ENCODE peak calls at places on chromosomes 1 and 21, in four cellular contexts. P is HAP-1, S is lower lobe of right lung, O is tibial nerve. R is an unnamed sample.

GRCh38 chr1:175000697-175001187 is 995 bp downstream of the CACYBP start:
- DNase-seq in P (no peak), S (no peak), O (no peak), R (no peak)

GRCh38 chr1:55000110-55000815 is 1.5 kb downstream of the BSND start:
- DNase-seq in P (no peak), S (no peak), O (no peak), R (no peak)

GRCh38 chr1:61138305-61138704 is 55.9 kb downstream of the NFIA start:
- DNase-seq in P (no peak), S (no peak), O (no peak), R (no peak)

GRCh38 chr1:27873671-27874384 is 1.5 kb downstream of the THEMIS2 start:
- DNase-seq in P (no peak), S (peak; percentile 81), O (no peak), R (peak; percentile 27)

GRCh38 chr1:153292185-153292584 is 20.6 kb downstream of the PGLYRP3 start:
- DNase-seq in P (no peak), S (no peak), O (no peak), R (no peak)

GRCh38 chr1:186283374-186283773 is 91.7 kb downstream of the TPR start:
- DNase-seq in P (no peak), S (no peak), O (no peak), R (no peak)

GRCh38 chr21:18318156-18318555 is 73.5 kb downstream of the CHODL start:
- DNase-seq in P (peak; percentile 47), S (no peak), O (no peak), R (no peak)

GRCh38 chr21:25366116-25366515 is 241.2 kb downstream of the MRPL39 start:
- DNase-seq in P (no peak), S (no peak), O (no peak), R (no peak)

GRCh38 chr1:19643602-19644419 is at the start of gene NBL1:
- DNase-seq in P (peak; percentile 79), S (no peak), O (peak; percentile 57), R (no peak)

GRCh38 chr1:14815175-14815882 is 216.8 kb downstream of the KAZN start:
- DNase-seq in P (no peak), S (no peak), O (no peak), R (no peak)

GRCh38 chr1:203448521-203449061 is 27.0 kb upstream of the PRELP start:
- DNase-seq in P (no peak), S (no peak), O (peak; percentile 65), R (no peak)

GRCh38 chr1:234731371-234732085 is 121.5 kb upstream of the IRF2BP2 start:
- DNase-seq in P (no peak), S (no peak), O (no peak), R (no peak)

GRCh38 chr1:45348966-45349677 is 8.9 kb upstream of the MUTYH start:
- DNase-seq in P (no peak), S (no peak), O (no peak), R (no peak)

GRCh38 chr1:216804107-216804506 is 80.9 kb upstream of the ESRRG start:
- DNase-seq in P (no peak), S (no peak), O (no peak), R (no peak)

GRCh38 chr21:37032877-37033471 is 26.5 kb downstream of the RIPPLY3 start:
- DNase-seq in P (no peak), S (no peak), O (no peak), R (no peak)

GRCh38 chr1:39107891-39108290 is 81.7 kb downstream of the NDUFS5 start:
- DNase-seq in P (no peak), S (no peak), O (no peak), R (no peak)

GRCh38 chr1:41475346-41475745 is 9.1 kb downstream of the EDN2 start:
- DNase-seq in P (no peak), S (no peak), O (no peak), R (no peak)

GRCh38 chr21:45270306-45270821 is 17.3 kb downstream of the POFUT2 start:
- DNase-seq in P (no peak), S (no peak), O (peak; percentile 3), R (peak; percentile 27)

GRCh38 chr1:100360790-100361232 is 8.5 kb downstream of the CDC14A start:
- DNase-seq in P (no peak), S (no peak), O (peak; percentile 61), R (no peak)

GRCh38 chr1:44672254-44672955 is 1.9 kb downstream of the TMEM53 start:
- DNase-seq in P (peak; percentile 74), S (peak; percentile 66), O (no peak), R (no peak)

GRCh38 chr1:209537336-209538114 is 46.0 kb upstream of the CAMK1G start:
- DNase-seq in P (no peak), S (no peak), O (no peak), R (no peak)
- H3K27me3 ChIP-seq in P (peaks cover 7% of the 10 kb centered on the region), S (no peaks in the 10 kb centered on the region), O (peaks cover 4% of the 10 kb centered on the region), R (no peaks in the 10 kb centered on the region)

GRCh38 chr1:24551290-24551859 is 4.5 kb upstream of the NCMAP start:
- DNase-seq in P (no peak), S (no peak), O (no peak), R (no peak)

GRCh38 chr1:24555591-24556413 is at the start of gene NCMAP:
- DNase-seq in P (peak; percentile 55), S (peak; percentile 82), O (no peak), R (no peak)

GRCh38 chr1:24553931-24554330 is 2.0 kb upstream of the NCMAP start:
- DNase-seq in P (no peak), S (no peak), O (no peak), R (no peak)

GRCh38 chr1:24554714-24555113 is 1.2 kb upstream of the NCMAP start:
- DNase-seq in P (no peak), S (no peak), O (no peak), R (no peak)

DNA sequence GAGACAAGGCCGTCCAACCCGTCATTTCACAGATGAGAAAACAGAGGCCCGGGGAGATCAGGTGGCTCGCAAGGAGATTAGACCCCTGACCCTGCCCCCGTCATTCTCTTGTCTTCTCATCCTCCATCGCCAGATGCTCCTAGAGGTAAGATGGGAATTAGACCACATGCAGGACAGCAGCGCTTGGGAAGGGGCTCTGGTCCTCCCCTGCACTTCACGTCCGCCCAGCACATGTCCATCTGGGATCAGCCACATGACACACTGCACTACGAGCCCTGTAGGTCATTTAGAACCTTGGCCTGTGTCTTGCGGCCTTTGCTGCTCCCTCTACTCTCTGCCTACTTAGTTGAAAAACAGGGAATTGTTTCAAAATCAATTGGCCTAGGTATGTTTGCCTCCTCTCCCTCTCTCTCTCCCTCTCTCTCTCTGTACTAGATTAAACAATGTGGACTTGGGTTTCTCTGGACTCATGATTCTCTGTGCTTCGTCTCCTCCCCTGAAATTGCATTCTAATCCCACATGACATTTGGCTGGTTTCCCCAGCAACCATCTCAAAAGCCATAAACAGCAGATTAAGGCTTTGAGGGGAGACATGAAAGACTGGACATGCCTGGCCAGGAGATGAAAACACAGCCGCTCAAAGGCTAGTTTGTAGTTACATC is 3.8 kb upstream of the NCMAP start:
- DNase-seq in P (peak; percentile 82), S (no peak), O (no peak), R (no peak)
- H3K27me3 ChIP-seq in P (no peaks in the 10 kb centered on the region), S (peaks cover 23% of the 10 kb centered on the region), O (peaks cover 43% of the 10 kb centered on the region), R (no peaks in the 10 kb centered on the region)

GRCh38 chr1:205041998-205042910 is 758 bp upstream of the CNTN2 start:
- DNase-seq in P (no peak), S (no peak), O (no peak), R (peak; percentile 87)
- H3K27me3 ChIP-seq in P (peaks cover 67% of the 10 kb centered on the region), S (peaks cover 65% of the 10 kb centered on the region), O (peaks cover 37% of the 10 kb centered on the region), R (no peaks in the 10 kb centered on the region)

DNA sequence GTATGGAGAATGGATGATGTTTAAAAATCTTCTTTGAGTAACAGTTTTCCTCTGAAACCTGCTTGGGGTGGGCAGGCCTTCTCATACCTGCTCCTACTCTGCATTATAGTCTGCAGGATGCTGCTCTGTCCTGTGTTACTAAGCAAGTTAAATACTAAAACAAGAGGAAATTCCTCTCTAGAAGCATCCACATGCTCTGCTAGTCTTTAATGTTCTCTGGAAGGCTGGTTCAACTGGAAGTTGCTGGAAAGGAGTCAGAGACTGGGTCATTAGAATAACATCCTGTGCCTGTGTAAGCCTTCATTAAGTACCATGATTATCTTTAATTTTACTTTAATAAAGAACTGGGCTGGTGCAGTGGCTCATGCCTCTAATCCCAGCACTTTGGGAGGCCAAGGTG is 5.8 kb downstream of the SELP start:
- DNase-seq in P (no peak), S (no peak), O (no peak), R (no peak)
- H3K27me3 ChIP-seq in P (no peaks in the 10 kb centered on the region), S (no peaks in the 10 kb centered on the region), O (no peaks in the 10 kb centered on the region), R (no peaks in the 10 kb centered on the region)

GRCh38 chr1:200890818-200891773 is 3.6 kb upstream of the INAVA start:
- DNase-seq in P (no peak), S (no peak), O (no peak), R (peak; percentile 27)

GRCh38 chr1:200892958-200893357 is 1.7 kb upstream of the INAVA start:
- DNase-seq in P (no peak), S (no peak), O (no peak), R (no peak)

GRCh38 chr1:200891774-200892157 is 2.9 kb upstream of the INAVA start:
- DNase-seq in P (no peak), S (no peak), O (no peak), R (no peak)

GRCh38 chr1:200893411-200893901 is 1.2 kb upstream of the INAVA start:
- DNase-seq in P (no peak), S (no peak), O (no peak), R (no peak)

DNA sequence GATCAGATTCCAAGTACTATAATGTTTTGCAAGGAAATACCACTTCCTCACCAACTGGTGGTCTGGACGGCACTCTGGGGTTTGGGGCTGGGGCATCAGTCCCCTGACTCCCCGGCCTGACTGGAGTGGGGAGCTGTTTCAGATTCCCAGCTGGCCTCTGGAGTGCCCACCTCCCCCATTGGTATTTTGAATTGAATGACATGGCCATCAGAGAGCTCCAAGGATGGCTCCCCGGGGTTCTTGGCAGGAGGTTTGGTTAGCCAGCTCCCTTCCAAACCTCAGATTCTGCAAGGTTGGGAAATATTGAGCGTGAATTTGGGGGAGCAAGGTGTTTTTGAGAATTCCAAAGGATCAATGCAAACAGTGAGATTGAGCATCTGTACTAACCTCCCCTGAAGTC is 2.2 kb upstream of the INAVA start:
- DNase-seq in P (no peak), S (no peak), O (no peak), R (no peak)
- H3K27me3 ChIP-seq in P (no peaks in the 10 kb centered on the region), S (peaks cover 21% of the 10 kb centered on the region), O (peaks cover 68% of the 10 kb centered on the region), R (no peaks in the 10 kb centered on the region)

DNA sequence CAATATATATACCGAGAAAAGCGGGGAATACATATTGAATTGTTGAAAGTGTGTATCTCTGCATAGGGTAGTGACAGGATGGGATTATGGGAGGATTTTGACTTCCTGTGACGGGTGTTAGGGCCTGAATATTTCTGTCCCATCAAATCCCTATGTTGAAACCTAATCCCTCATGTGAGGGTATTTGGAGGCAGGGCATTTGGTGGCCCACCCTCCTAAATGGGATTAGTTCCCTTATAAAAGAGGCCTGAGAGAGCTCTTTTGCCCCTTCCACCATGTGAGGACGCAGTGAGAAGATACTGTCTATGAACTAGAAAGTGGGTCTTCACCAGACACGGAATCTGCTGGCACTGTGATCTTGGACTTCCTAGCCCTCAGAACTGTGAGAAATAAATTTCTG is 137.3 kb downstream of the ZSCAN20 start:
- DNase-seq in P (no peak), S (no peak), O (no peak), R (no peak)
- H3K27me3 ChIP-seq in P (peaks cover 4% of the 10 kb centered on the region), S (peaks cover 5% of the 10 kb centered on the region), O (no peaks in the 10 kb centered on the region), R (no peaks in the 10 kb centered on the region)

R was measured in dorsolateral prefrontal cortex.